ENCODE peak calls at places on chromosomes 5 and 9, in seven cellular contexts. S, Y, A, F, H, P and V are unnamed samples.

GRCh38 chr9:134670042-134670525 is 28.5 kb downstream of the COL5A1 start:
- DNase-seq in H (no peak), A (peak), S (no peak), P (no peak), F (no peak), Y (peak), V (no peak)

GRCh38 chr5:73030995-73031394 is 75.2 kb downstream of the FCHO2 start:
- DNase-seq in Y (peak), S (peak), P (no peak), F (no peak), H (no peak), A (peak), V (no peak)

GRCh38 chr5:961711-962240 is 46.8 kb upstream of the NKD2 start:
- DNase-seq in S (no peak), H (no peak), A (no peak), P (no peak), Y (no peak), F (no peak), V (no peak)

GRCh38 chr9:6247266-6247665 is 31.7 kb downstream of the IL33 start:
- DNase-seq in Y (no peak), S (no peak), F (no peak), A (peak), H (no peak), P (no peak), V (no peak)

GRCh38 chr5:154858972-154859950 is 834 bp downstream of the CNOT8 start:
- DNase-seq in H (no peak), A (peak), Y (no peak), S (peak), P (peak), F (no peak), V (no peak)

GRCh38 chr5:135886136-135886535 is 9.5 kb downstream of the IL9 start:
- DNase-seq in P (no peak), S (no peak), Y (no peak), F (no peak), A (no peak), H (no peak), V (no peak)

GRCh38 chr9:114580609-114581193 is 6.9 kb upstream of the ATP6V1G1 start:
- DNase-seq in F (no peak), S (no peak), A (no peak), P (no peak), H (no peak), Y (no peak), V (no peak)

GRCh38 chr5:95861221-95861857 is 38.8 kb upstream of the GLRX start:
- DNase-seq in Y (peak), A (peak), P (no peak), H (no peak), S (no peak), F (no peak), V (no peak)

GRCh38 chr9:22316645-22317044 is 130.0 kb upstream of the DMRTA1 start:
- DNase-seq in A (no peak), P (no peak), S (no peak), H (no peak), Y (no peak), F (no peak), V (no peak)

GRCh38 chr5:133284306-133284705 is 232.5 kb downstream of the HSPA4 start:
- DNase-seq in Y (no peak), P (no peak), S (no peak), A (no peak), H (no peak), F (no peak), V (no peak)